ENCODE peak calls at places on chromosomes 1 and 21, in five cellular contexts. One of them, this sample, is unnamed.

GRCh38 chr1:205849619-205850355 is at the start of gene PM20D1:
- DNase-seq in stimulated activated CD4-positive, alpha-beta T cell treated with anti-CD3 and anti-CD28 coated beads, Interleukin-4, amount 100 ng/mL, for 1 hour: peak
- DNase-seq in ACHN: no peak
- DNase-seq in A172: no peak
- DNase-seq in GDM1: no peak
- DNase-seq in this sample: peak

GRCh38 chr1:169601096-169601881 is 15.0 kb upstream of the F5 start:
- DNase-seq in A172: peak
- DNase-seq in GDM1: no peak
- DNase-seq in stimulated activated CD4-positive, alpha-beta T cell treated with anti-CD3 and anti-CD28 coated beads, Interleukin-4, amount 100 ng/mL, for 1 hour: no peak
- DNase-seq in ACHN: peak
- DNase-seq in this sample: peak

GRCh38 chr1:93716974-93717373 is 35.3 kb upstream of the BCAR3 start:
- DNase-seq in stimulated activated CD4-positive, alpha-beta T cell treated with anti-CD3 and anti-CD28 coated beads, Interleukin-4, amount 100 ng/mL, for 1 hour: peak
- DNase-seq in GDM1: no peak
- DNase-seq in A172: peak
- DNase-seq in ACHN: peak
- DNase-seq in this sample: peak

GRCh38 chr1:215426101-215426500 is 141.0 kb upstream of the KCTD3 start:
- DNase-seq in stimulated activated CD4-positive, alpha-beta T cell treated with anti-CD3 and anti-CD28 coated beads, Interleukin-4, amount 100 ng/mL, for 1 hour: no peak
- DNase-seq in A172: no peak
- DNase-seq in GDM1: no peak
- DNase-seq in ACHN: no peak
- DNase-seq in this sample: no peak

GRCh38 chr1:166007176-166007575 is 159.6 kb downstream of the FAM78B start:
- DNase-seq in ACHN: no peak
- DNase-seq in A172: no peak
- DNase-seq in GDM1: no peak
- DNase-seq in stimulated activated CD4-positive, alpha-beta T cell treated with anti-CD3 and anti-CD28 coated beads, Interleukin-4, amount 100 ng/mL, for 1 hour: no peak
- DNase-seq in this sample: no peak

GRCh38 chr1:53396563-53397268 is 62.5 kb upstream of the DMRTB1 start:
- DNase-seq in GDM1: no peak
- DNase-seq in stimulated activated CD4-positive, alpha-beta T cell treated with anti-CD3 and anti-CD28 coated beads, Interleukin-4, amount 100 ng/mL, for 1 hour: no peak
- DNase-seq in ACHN: no peak
- DNase-seq in A172: no peak
- DNase-seq in this sample: no peak

GRCh38 chr1:228238461-228238860 is 30.6 kb downstream of the OBSCN start:
- DNase-seq in ACHN: no peak
- DNase-seq in A172: no peak
- DNase-seq in GDM1: no peak
- DNase-seq in stimulated activated CD4-positive, alpha-beta T cell treated with anti-CD3 and anti-CD28 coated beads, Interleukin-4, amount 100 ng/mL, for 1 hour: no peak
- DNase-seq in this sample: no peak

GRCh38 chr1:58848818-58849411 is 65.1 kb upstream of the JUN start:
- DNase-seq in A172: peak
- DNase-seq in GDM1: no peak
- DNase-seq in stimulated activated CD4-positive, alpha-beta T cell treated with anti-CD3 and anti-CD28 coated beads, Interleukin-4, amount 100 ng/mL, for 1 hour: no peak
- DNase-seq in ACHN: peak
- DNase-seq in this sample: peak

GRCh38 chr1:206655471-206655882 is 20.1 kb downstream of the DYRK3 start:
- DNase-seq in stimulated activated CD4-positive, alpha-beta T cell treated with anti-CD3 and anti-CD28 coated beads, Interleukin-4, amount 100 ng/mL, for 1 hour: no peak
- DNase-seq in A172: no peak
- DNase-seq in ACHN: no peak
- DNase-seq in GDM1: no peak
- DNase-seq in this sample: no peak

GRCh38 chr1:62530516-62531154 is 66.7 kb upstream of the ANGPTL3 start:
- DNase-seq in ACHN: no peak
- DNase-seq in stimulated activated CD4-positive, alpha-beta T cell treated with anti-CD3 and anti-CD28 coated beads, Interleukin-4, amount 100 ng/mL, for 1 hour: no peak
- DNase-seq in A172: no peak
- DNase-seq in GDM1: no peak
- DNase-seq in this sample: peak

GRCh38 chr1:170885551-170885950 is 49.8 kb upstream of the MROH9 start:
- DNase-seq in A172: peak
- DNase-seq in GDM1: no peak
- DNase-seq in ACHN: no peak
- DNase-seq in stimulated activated CD4-positive, alpha-beta T cell treated with anti-CD3 and anti-CD28 coated beads, Interleukin-4, amount 100 ng/mL, for 1 hour: no peak
- DNase-seq in this sample: no peak

GRCh38 chr1:94339229-94339927 is 78.8 kb upstream of the ABCD3 start:
- DNase-seq in ACHN: no peak
- DNase-seq in stimulated activated CD4-positive, alpha-beta T cell treated with anti-CD3 and anti-CD28 coated beads, Interleukin-4, amount 100 ng/mL, for 1 hour: no peak
- DNase-seq in A172: no peak
- DNase-seq in GDM1: peak
- DNase-seq in this sample: peak

GRCh38 chr1:156675271-156675708 is 1.9 kb downstream of the NES start:
- DNase-seq in stimulated activated CD4-positive, alpha-beta T cell treated with anti-CD3 and anti-CD28 coated beads, Interleukin-4, amount 100 ng/mL, for 1 hour: no peak
- DNase-seq in GDM1: no peak
- DNase-seq in ACHN: no peak
- DNase-seq in A172: no peak
- DNase-seq in this sample: no peak

GRCh38 chr1:40096977-40097782 is at the start of gene PPT1:
- DNase-seq in ACHN: peak
- DNase-seq in stimulated activated CD4-positive, alpha-beta T cell treated with anti-CD3 and anti-CD28 coated beads, Interleukin-4, amount 100 ng/mL, for 1 hour: peak
- DNase-seq in A172: peak
- DNase-seq in GDM1: peak
- DNase-seq in this sample: peak

GRCh38 chr1:7534061-7534825 is 236.9 kb upstream of the VAMP3 start:
- DNase-seq in A172: no peak
- DNase-seq in GDM1: no peak
- DNase-seq in ACHN: no peak
- DNase-seq in stimulated activated CD4-positive, alpha-beta T cell treated with anti-CD3 and anti-CD28 coated beads, Interleukin-4, amount 100 ng/mL, for 1 hour: no peak
- DNase-seq in this sample: no peak

GRCh38 chr1:234681990-234682389 is 72.0 kb upstream of the IRF2BP2 start:
- DNase-seq in stimulated activated CD4-positive, alpha-beta T cell treated with anti-CD3 and anti-CD28 coated beads, Interleukin-4, amount 100 ng/mL, for 1 hour: no peak
- DNase-seq in ACHN: no peak
- DNase-seq in A172: no peak
- DNase-seq in GDM1: no peak
- DNase-seq in this sample: no peak

GRCh38 chr21:35324372-35325220 is 275.5 kb upstream of the RUNX1 start:
- DNase-seq in stimulated activated CD4-positive, alpha-beta T cell treated with anti-CD3 and anti-CD28 coated beads, Interleukin-4, amount 100 ng/mL, for 1 hour: no peak
- DNase-seq in ACHN: peak
- DNase-seq in A172: peak
- DNase-seq in GDM1: no peak
- DNase-seq in this sample: no peak

GRCh38 chr1:185463011-185463410 is 146.0 kb upstream of the IVNS1ABP start:
- DNase-seq in A172: no peak
- DNase-seq in stimulated activated CD4-positive, alpha-beta T cell treated with anti-CD3 and anti-CD28 coated beads, Interleukin-4, amount 100 ng/mL, for 1 hour: no peak
- DNase-seq in GDM1: no peak
- DNase-seq in ACHN: no peak
- DNase-seq in this sample: no peak

This sample was measured in SW480.